ENCODE peak calls at places on chromosome 14, in four cellular contexts. J, A, F and K are unnamed samples. For H3K79me2, the result is how much of the 10 kb centered on the place peaks cover.

GRCh38 chr14:37599527-37600368 is 4.3 kb downstream of the TTC6 start:
- DNase-seq in F (no peak), J (peak), A (no peak), K (no peak)

GRCh38 chr14:29927596-29928341 is at the start of gene PRKD1:
- DNase-seq in F (peak), A (peak), J (peak), K (no peak)

GRCh38 chr14:58100735-58101368 is 51.2 kb downstream of the ARMH4 start:
- DNase-seq in F (peak), A (peak), J (no peak), K (no peak)

GRCh38 chr14:39173198-39173597 is 1.9 kb upstream of the PNN start:
- DNase-seq in F (no peak), A (no peak), J (no peak), K (no peak)

GRCh38 chr14:69489495-69489894 is 5.0 kb downstream of the PLEKHD1 start:
- DNase-seq in F (no peak), J (no peak), A (no peak), K (no peak)

GRCh38 chr14:87866116-87866515 is 126.9 kb downstream of the GALC start:
- DNase-seq in A (no peak), J (no peak), F (no peak), K (no peak)

GRCh38 chr14:76133103-76133502 is 18.6 kb upstream of the GPATCH2L start:
- DNase-seq in J (peak), F (peak), A (no peak), K (peak)

GRCh38 chr14:30193791-30194407 is 266.3 kb upstream of the PRKD1 start:
- DNase-seq in A (peak), F (peak), J (no peak), K (no peak)

GRCh38 chr14:29643415-29644206 is 284.0 kb downstream of the PRKD1 start:
- DNase-seq in F (peak), A (peak), J (no peak), K (no peak)

GRCh38 chr14:79767278-79767677 is 444.0 kb downstream of the DIO2 start:
- DNase-seq in F (no peak), J (no peak), A (no peak), K (no peak)

GRCh38 chr14:22422238-22422637 is 166.8 kb downstream of the DAD1 start:
- DNase-seq in A (no peak), J (no peak), F (no peak), K (no peak)

GRCh38 chr14:69855180-69855817 is 23.9 kb upstream of the SMOC1 start:
- DNase-seq in A (no peak), J (no peak), F (peak), K (peak)

GRCh38 chr14:99350751-99351150 is 78.8 kb upstream of the BCL11B start:
- DNase-seq in J (no peak), F (no peak), A (no peak), K (no peak)

GRCh38 chr14:92340071-92340470 is 17.1 kb downstream of the SLC24A4 start:
- DNase-seq in J (no peak), F (no peak), A (no peak), K (no peak)

GRCh38 chr14:94239416-94239815 is 53.7 kb downstream of the SERPINA10 start:
- DNase-seq in A (no peak), J (no peak), F (no peak), K (no peak)

GRCh38 chr14:91237219-91237618 is 7.3 kb downstream of the GPR68 start:
- DNase-seq in J (no peak), A (peak), F (peak), K (no peak)

GRCh38 chr14:33026850-33027420 is 88.3 kb downstream of the NPAS3 start:
- DNase-seq in A (peak), F (peak), J (no peak), K (no peak)

GRCh38 chr14:104531421-104532190 is 48.0 kb upstream of the C14orf180 start:
- DNase-seq in A (no peak), J (no peak), F (no peak), K (no peak)

GRCh38 chr14:86027990-86028389 is 498.0 kb downstream of the FLRT2 start:
- DNase-seq in J (no peak), A (no peak), F (no peak), K (no peak)

GRCh38 chr14:21102472-21103164 is 1.8 kb downstream of the TMEM253 start:
- DNase-seq in J (no peak), F (no peak), A (no peak), K (no peak)

GRCh38 chr14:69567563-69567962 is 7.1 kb downstream of the CCDC177 start:
- DNase-seq in F (no peak), A (no peak), J (no peak), K (no peak)

GRCh38 chr14:44712095-44712822 is 205.2 kb upstream of the FSCB start:
- DNase-seq in A (no peak), F (no peak), J (no peak), K (no peak)

GRCh38 chr14:42683690-42684089 is 1077.0 kb downstream of the LRFN5 start:
- DNase-seq in F (no peak), A (no peak), J (no peak), K (no peak)

GRCh38 chr14:70641548-70642312 is at the start of gene TTC9:
- DNase-seq in A (no peak), J (peak), F (no peak), K (no peak)

GRCh38 chr14:56423591-56423991 is 156.0 kb upstream of the TMEM260 start:
- DNase-seq in J (peak), F (peak), A (peak), K (no peak)

GRCh38 chr14:72704507-72704906 is 189.4 kb downstream of the DPF3 start:
- DNase-seq in A (no peak), J (no peak), F (no peak), K (no peak)

GRCh38 chr14:74616996-74617700 is 5.1 kb upstream of the LTBP2 start:
- DNase-seq in A (peak), J (no peak), F (peak), K (no peak)

GRCh38 chr14:90319634-90320541 is 11.9 kb downstream of the NRDE2 start:
- DNase-seq in A (no peak), F (no peak), J (no peak), K (no peak)

GRCh38 chr14:92382677-92383076 is 59.7 kb downstream of the SLC24A4 start:
- DNase-seq in F (no peak), J (no peak), A (no peak), K (no peak)

GRCh38 chr14:105851716-105852377 is 325.5 kb downstream of the TMEM121 start:
- DNase-seq in J (peak), A (no peak), F (no peak), K (no peak)

GRCh38 chr14:105398726-105399440 is 545 bp downstream of the TEX22 start:
- DNase-seq in J (peak), A (no peak), F (peak), K (peak)

GRCh38 chr14:105859717-105860614 is 333.6 kb downstream of the TMEM121 start:
- DNase-seq in J (no peak), A (no peak), F (no peak), K (no peak)

GRCh38 chr14:104707629-104708595 is 16.1 kb upstream of the ADSS1 start:
- DNase-seq in A (no peak), F (no peak), J (no peak), K (no peak)

GRCh38 chr14:90060312-90060964 is 1.4 kb upstream of the KCNK13 start:
- DNase-seq in J (peak), A (peak), F (peak), K (no peak)

GRCh38 chr14:22613091-22613695 is 15.1 kb downstream of the ABHD4 start:
- DNase-seq in J (no peak), F (peak), A (no peak), K (peak)

GRCh38 chr14:70955543-70956480 is 48.6 kb downstream of the PCNX1 start:
- DNase-seq in J (peak), F (no peak), A (no peak), K (peak)

DNA sequence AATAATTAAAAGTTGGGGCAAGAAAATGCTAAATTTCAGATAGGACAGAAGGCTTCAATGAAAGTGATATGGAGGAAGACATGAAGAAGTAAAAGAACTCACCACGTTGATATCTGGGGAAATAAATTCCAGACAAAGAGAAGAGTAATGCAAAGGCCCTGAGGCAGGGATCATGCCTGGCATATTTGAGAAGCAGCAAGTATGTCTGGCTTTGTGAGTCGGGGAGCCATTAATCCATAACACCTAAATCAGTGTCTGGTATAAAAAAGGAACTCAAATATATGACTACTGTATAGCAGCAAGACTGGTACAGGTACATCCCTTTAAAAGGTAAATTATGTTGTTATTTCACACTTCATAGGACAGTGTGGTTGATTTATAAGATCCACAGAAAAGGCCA is 16.4 kb downstream of the BAZ1A start:
- DNase-seq in A (no peak), F (no peak), J (no peak), K (no peak)
- H3K79me2 ChIP-seq in A (half or more), F (under half), J (under half), K (under half)

DNA sequence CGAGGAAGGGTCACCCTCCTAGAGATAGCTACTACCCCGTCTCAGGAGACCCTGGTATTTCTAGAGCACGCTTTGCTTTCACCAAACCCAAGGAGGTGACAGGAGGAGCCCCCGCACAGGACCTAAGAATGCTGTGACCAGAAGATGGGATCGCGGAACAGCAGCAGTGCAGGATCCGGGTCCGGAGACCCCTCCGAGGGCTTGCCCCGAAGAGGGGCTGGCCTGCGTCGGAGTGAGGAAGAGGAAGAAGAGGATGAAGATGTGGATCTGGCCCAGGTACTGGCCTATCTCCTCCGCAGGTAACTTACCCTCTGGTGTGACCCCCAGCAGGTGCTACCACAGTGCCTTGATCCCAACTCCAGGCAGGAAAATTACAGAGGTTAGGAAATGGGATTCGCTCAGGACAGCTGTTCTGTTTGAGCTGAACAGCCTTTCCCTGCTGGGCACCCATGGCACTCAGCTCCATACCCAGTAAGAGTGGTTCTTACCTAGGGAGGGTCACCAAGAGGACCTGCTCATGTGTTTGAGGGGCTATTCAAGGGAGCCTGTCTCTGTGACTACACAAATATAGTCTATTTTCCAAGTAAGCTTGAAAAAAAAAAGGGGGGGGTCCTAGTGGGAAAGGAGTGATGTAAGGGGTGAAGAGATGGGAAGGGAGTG is 832 bp upstream of the NRL start:
- DNase-seq in J (no peak), A (no peak), F (no peak), K (no peak)
- H3K79me2 ChIP-seq in J (under half), A (under half), F (under half), K (under half)

GRCh38 chr14:81677736-81678135 is 144.1 kb upstream of the SEL1L start:
- DNase-seq in A (no peak), F (no peak), J (no peak), K (no peak)

GRCh38 chr14:81673930-81674329 is 140.3 kb upstream of the SEL1L start:
- DNase-seq in F (no peak), J (no peak), A (no peak), K (no peak)

GRCh38 chr14:81679226-81679625 is 145.6 kb upstream of the SEL1L start:
- DNase-seq in F (no peak), J (no peak), A (no peak), K (no peak)

GRCh38 chr14:81676395-81676794 is 142.7 kb upstream of the SEL1L start:
- DNase-seq in F (no peak), A (no peak), J (no peak), K (no peak)

DNA sequence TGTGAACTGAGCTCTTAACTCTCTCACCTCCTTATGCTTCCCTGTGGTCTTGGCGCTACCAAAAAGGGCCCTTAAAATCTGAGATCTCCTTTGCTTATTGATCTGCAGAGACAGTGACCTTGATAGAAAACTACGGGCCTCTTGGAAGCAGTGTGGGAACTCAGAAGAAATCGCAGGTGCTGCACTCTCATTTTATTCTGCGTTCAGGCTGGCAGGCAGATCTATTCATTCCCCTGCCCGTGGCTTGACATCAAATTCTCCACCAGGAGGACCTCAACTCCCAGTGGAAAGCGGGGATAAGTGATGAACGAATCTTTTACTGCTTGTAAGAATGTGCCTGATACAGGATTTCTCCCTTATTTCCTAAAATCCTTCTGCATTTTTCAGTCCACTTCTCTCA is 143.2 kb upstream of the SEL1L start:
- DNase-seq in A (no peak), J (no peak), F (no peak), K (no peak)
- H3K79me2 ChIP-seq in A (under half), J (under half), F (under half), K (under half)

DNA sequence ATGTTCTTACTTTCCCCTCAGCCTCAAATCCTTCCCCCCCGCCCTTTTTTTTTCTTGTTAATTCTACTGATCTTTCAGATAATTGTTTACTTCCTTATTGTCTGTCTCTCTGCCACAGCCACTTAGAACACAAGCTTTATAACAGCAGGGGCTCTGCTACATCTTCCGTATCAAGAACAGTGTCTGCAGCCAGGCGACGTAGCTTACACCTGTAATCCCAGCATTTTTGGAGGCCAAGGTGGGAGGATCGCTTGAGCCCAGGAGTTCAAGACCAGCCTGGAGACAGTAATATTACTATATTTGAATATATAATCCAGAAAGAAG is 5.4 kb downstream of the SOS2 start:
- DNase-seq in F (no peak), J (no peak), A (no peak), K (no peak)
- H3K79me2 ChIP-seq in F (half or more), J (half or more), A (half or more), K (under half)